ENCODE peak calls at places on chromosome 11, in eight cellular contexts. One of them, this sample, is unnamed. For H3K4me1, the result is how much of the 10 kb centered on the place peaks cover.

GRCh38 chr11:123510579-123510905 is 80.5 kb downstream of the GRAMD1B start:
- DNase-seq in Peyer's patch: no peak
- DNase-seq in ovary: no peak
- DNase-seq in endothelial cell of umbilical vein: no peak
- DNase-seq in heart left ventricle: no peak
- DNase-seq in stomach: no peak
- DNase-seq in spleen: no peak
- DNase-seq in uterus: no peak
- DNase-seq in this sample: no peak

GRCh38 chr11:87722756-87723599 is 452.3 kb downstream of the RAB38 start:
- DNase-seq in Peyer's patch: peak
- DNase-seq in ovary: no peak
- DNase-seq in endothelial cell of umbilical vein: peak
- DNase-seq in heart left ventricle: no peak
- DNase-seq in stomach: peak
- DNase-seq in spleen: no peak
- DNase-seq in uterus: no peak
- DNase-seq in this sample: no peak

GRCh38 chr11:118820412-118821357 is 29.7 kb upstream of the DDX6 start:
- DNase-seq in Peyer's patch: peak
- DNase-seq in ovary: no peak
- DNase-seq in endothelial cell of umbilical vein: no peak
- DNase-seq in heart left ventricle: peak
- DNase-seq in stomach: peak
- DNase-seq in spleen: peak
- DNase-seq in uterus: no peak
- DNase-seq in this sample: peak

GRCh38 chr11:120863359-120863758 is 160.5 kb upstream of the TBCEL start:
- DNase-seq in Peyer's patch: no peak
- DNase-seq in ovary: no peak
- DNase-seq in endothelial cell of umbilical vein: no peak
- DNase-seq in heart left ventricle: no peak
- DNase-seq in stomach: no peak
- DNase-seq in spleen: no peak
- DNase-seq in uterus: no peak
- DNase-seq in this sample: no peak

GRCh38 chr11:19789245-19789644 is 76.6 kb downstream of the NAV2 start:
- DNase-seq in Peyer's patch: no peak
- DNase-seq in ovary: no peak
- DNase-seq in endothelial cell of umbilical vein: no peak
- DNase-seq in heart left ventricle: no peak
- DNase-seq in stomach: no peak
- DNase-seq in spleen: no peak
- DNase-seq in uterus: no peak
- DNase-seq in this sample: no peak

GRCh38 chr11:20137637-20138036 is 22.6 kb downstream of the DBX1 start:
- DNase-seq in Peyer's patch: no peak
- DNase-seq in ovary: no peak
- DNase-seq in endothelial cell of umbilical vein: no peak
- DNase-seq in heart left ventricle: no peak
- DNase-seq in stomach: no peak
- DNase-seq in spleen: no peak
- DNase-seq in uterus: no peak
- DNase-seq in this sample: no peak

GRCh38 chr11:20117291-20117690 is 43.0 kb downstream of the DBX1 start:
- DNase-seq in Peyer's patch: no peak
- DNase-seq in ovary: no peak
- DNase-seq in endothelial cell of umbilical vein: no peak
- DNase-seq in heart left ventricle: no peak
- DNase-seq in stomach: no peak
- DNase-seq in spleen: no peak
- DNase-seq in uterus: no peak
- DNase-seq in this sample: no peak

GRCh38 chr11:36398261-36398953 is 102.3 kb downstream of the PRR5L start:
- DNase-seq in Peyer's patch: no peak
- DNase-seq in ovary: no peak
- DNase-seq in endothelial cell of umbilical vein: no peak
- DNase-seq in heart left ventricle: no peak
- DNase-seq in stomach: no peak
- DNase-seq in spleen: no peak
- DNase-seq in uterus: no peak
- DNase-seq in this sample: no peak

GRCh38 chr11:93089474-93090102 is 108.2 kb downstream of the SLC36A4 start:
- DNase-seq in Peyer's patch: no peak
- DNase-seq in ovary: no peak
- DNase-seq in endothelial cell of umbilical vein: peak
- DNase-seq in heart left ventricle: no peak
- DNase-seq in stomach: no peak
- DNase-seq in spleen: no peak
- DNase-seq in uterus: no peak
- DNase-seq in this sample: no peak

GRCh38 chr11:102577723-102578122 is 47.2 kb upstream of the MMP7 start:
- DNase-seq in Peyer's patch: no peak
- DNase-seq in ovary: no peak
- DNase-seq in endothelial cell of umbilical vein: no peak
- DNase-seq in heart left ventricle: no peak
- DNase-seq in stomach: no peak
- DNase-seq in spleen: no peak
- DNase-seq in uterus: no peak
- DNase-seq in this sample: no peak

GRCh38 chr11:130042093-130042591 is 27.6 kb upstream of the APLP2 start:
- DNase-seq in Peyer's patch: no peak
- DNase-seq in ovary: no peak
- DNase-seq in endothelial cell of umbilical vein: peak
- DNase-seq in heart left ventricle: no peak
- DNase-seq in stomach: no peak
- DNase-seq in spleen: no peak
- DNase-seq in uterus: no peak
- DNase-seq in this sample: no peak

GRCh38 chr11:99920956-99921355 is 766.1 kb upstream of the ARHGAP42 start:
- DNase-seq in Peyer's patch: no peak
- DNase-seq in ovary: no peak
- DNase-seq in endothelial cell of umbilical vein: no peak
- DNase-seq in heart left ventricle: no peak
- DNase-seq in stomach: no peak
- DNase-seq in spleen: no peak
- DNase-seq in uterus: no peak
- DNase-seq in this sample: no peak

GRCh38 chr11:100536979-100537378 is 150.1 kb upstream of the ARHGAP42 start:
- DNase-seq in Peyer's patch: no peak
- DNase-seq in ovary: no peak
- DNase-seq in endothelial cell of umbilical vein: no peak
- DNase-seq in heart left ventricle: no peak
- DNase-seq in stomach: no peak
- DNase-seq in spleen: no peak
- DNase-seq in uterus: no peak
- DNase-seq in this sample: no peak

GRCh38 chr11:87290304-87290922 is 252.7 kb downstream of the TMEM135 start:
- DNase-seq in Peyer's patch: no peak
- DNase-seq in ovary: no peak
- DNase-seq in endothelial cell of umbilical vein: peak
- DNase-seq in heart left ventricle: no peak
- DNase-seq in stomach: no peak
- DNase-seq in spleen: no peak
- DNase-seq in uterus: no peak
- DNase-seq in this sample: no peak

DNA sequence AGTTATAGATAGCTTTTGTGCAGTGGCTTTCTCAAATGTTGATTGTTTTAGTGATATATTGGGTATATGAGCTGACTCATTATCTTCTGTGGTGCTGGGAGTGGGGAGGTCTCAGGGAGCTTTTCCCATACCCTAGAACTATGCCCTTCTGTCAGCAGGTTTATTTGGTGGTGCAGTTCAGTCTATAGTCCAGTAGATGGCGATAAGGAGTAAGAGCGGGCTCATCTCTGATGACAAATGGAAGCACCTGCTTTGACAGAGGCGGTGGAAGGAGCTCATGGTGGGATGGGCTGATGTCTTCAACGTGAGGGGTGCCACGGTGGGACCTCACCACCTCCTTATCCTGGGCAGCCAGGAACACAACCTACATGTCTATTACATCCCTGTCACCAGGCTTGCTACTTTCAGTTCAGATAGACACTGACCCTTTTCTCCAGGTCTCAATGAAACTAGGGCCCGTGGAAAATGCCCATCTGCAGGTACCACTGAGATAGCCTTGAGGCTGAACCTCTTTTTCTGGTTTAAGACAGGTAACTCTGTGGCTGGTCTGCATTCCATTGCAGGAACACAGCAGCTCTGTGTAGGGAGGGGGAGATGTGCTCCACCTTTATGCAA is 13.0 kb upstream of the OR6A2 start:
- DNase-seq in Peyer's patch: peak
- DNase-seq in ovary: no peak
- DNase-seq in endothelial cell of umbilical vein: peak
- DNase-seq in heart left ventricle: no peak
- DNase-seq in stomach: no peak
- DNase-seq in spleen: no peak
- DNase-seq in uterus: no peak
- DNase-seq in this sample: no peak
- TF ChIP-seq POLR2A in Peyer's patch: no peak
- TF ChIP-seq POLR2A in ovary: no peak
- TF ChIP-seq POLR2A in endothelial cell of umbilical vein: no peak
- TF ChIP-seq POLR2A in heart left ventricle: no peak
- TF ChIP-seq POLR2A in stomach: no peak
- TF ChIP-seq POLR2A in spleen: no peak
- TF ChIP-seq POLR2A in uterus: no peak
- TF ChIP-seq POLR2A in this sample: no peak

DNA sequence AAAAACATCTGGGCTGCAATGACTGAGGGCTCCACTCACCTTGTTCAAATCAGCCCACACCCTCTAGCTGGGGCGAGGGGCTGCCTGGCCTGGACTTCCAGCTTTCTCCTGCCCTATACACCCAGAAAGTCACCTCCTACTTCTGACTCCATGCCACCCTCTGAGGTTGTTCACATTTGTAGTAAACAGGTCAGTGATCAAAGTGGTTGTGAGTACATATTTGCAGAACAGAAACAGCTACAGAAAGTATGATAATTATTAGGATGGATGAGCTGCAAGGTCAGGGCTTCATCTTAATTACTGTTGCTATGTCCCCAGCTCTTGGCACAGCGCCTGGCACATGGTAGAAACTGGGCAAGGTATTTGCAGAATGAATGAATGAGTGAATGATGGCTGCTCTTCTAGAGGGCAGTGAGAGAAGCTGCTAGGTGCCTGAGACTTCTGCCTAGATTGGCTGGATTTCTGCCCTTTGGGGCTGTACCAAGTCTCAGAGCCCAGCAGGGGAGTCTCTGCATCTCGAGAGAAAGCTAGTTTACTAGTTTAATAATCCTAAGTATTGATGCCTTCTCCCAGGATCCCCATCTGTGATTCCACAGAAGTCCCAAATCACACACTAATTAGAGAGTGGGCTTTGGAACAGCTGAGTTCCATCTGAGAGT is 36.0 kb downstream of the SYT13 start:
- DNase-seq in Peyer's patch: no peak
- DNase-seq in ovary: no peak
- DNase-seq in endothelial cell of umbilical vein: no peak
- DNase-seq in heart left ventricle: no peak
- DNase-seq in stomach: no peak
- DNase-seq in spleen: no peak
- DNase-seq in uterus: no peak
- DNase-seq in this sample: no peak
- H3K4me1 ChIP-seq in Peyer's patch: under half
- H3K4me1 ChIP-seq in ovary: under half
- H3K4me1 ChIP-seq in endothelial cell of umbilical vein: under half
- H3K4me1 ChIP-seq in heart left ventricle: under half
- H3K4me1 ChIP-seq in stomach: under half
- H3K4me1 ChIP-seq in spleen: under half
- H3K4me1 ChIP-seq in uterus: under half
- H3K4me1 ChIP-seq in this sample: under half

GRCh38 chr11:66347425-66348276 is at the start of gene B4GAT1:
- DNase-seq in Peyer's patch: peak
- DNase-seq in ovary: peak
- DNase-seq in endothelial cell of umbilical vein: peak
- DNase-seq in heart left ventricle: peak
- DNase-seq in stomach: peak
- DNase-seq in spleen: peak
- DNase-seq in uterus: peak
- DNase-seq in this sample: peak
- TF ChIP-seq POLR2A in Peyer's patch: peak
- TF ChIP-seq POLR2A in ovary: peak
- TF ChIP-seq POLR2A in endothelial cell of umbilical vein: no peak
- TF ChIP-seq POLR2A in heart left ventricle: no peak
- TF ChIP-seq POLR2A in stomach: no peak
- TF ChIP-seq POLR2A in spleen: no peak
- TF ChIP-seq POLR2A in uterus: no peak
- TF ChIP-seq POLR2A in this sample: peak

GRCh38 chr11:12087075-12087775 is 23.2 kb upstream of the MICAL2 start:
- DNase-seq in Peyer's patch: peak
- DNase-seq in ovary: no peak
- DNase-seq in endothelial cell of umbilical vein: peak
- DNase-seq in heart left ventricle: no peak
- DNase-seq in stomach: no peak
- DNase-seq in spleen: peak
- DNase-seq in uterus: no peak
- DNase-seq in this sample: peak

GRCh38 chr11:12089473-12089872 is 20.9 kb upstream of the MICAL2 start:
- DNase-seq in Peyer's patch: peak
- DNase-seq in ovary: no peak
- DNase-seq in endothelial cell of umbilical vein: peak
- DNase-seq in heart left ventricle: no peak
- DNase-seq in stomach: no peak
- DNase-seq in spleen: no peak
- DNase-seq in uterus: no peak
- DNase-seq in this sample: no peak

GRCh38 chr11:12088047-12088481 is 22.3 kb upstream of the MICAL2 start:
- DNase-seq in Peyer's patch: peak
- DNase-seq in ovary: no peak
- DNase-seq in endothelial cell of umbilical vein: peak
- DNase-seq in heart left ventricle: peak
- DNase-seq in stomach: no peak
- DNase-seq in spleen: no peak
- DNase-seq in uterus: no peak
- DNase-seq in this sample: peak

GRCh38 chr11:12089041-12089440 is 21.3 kb upstream of the MICAL2 start:
- DNase-seq in Peyer's patch: peak
- DNase-seq in ovary: no peak
- DNase-seq in endothelial cell of umbilical vein: no peak
- DNase-seq in heart left ventricle: no peak
- DNase-seq in stomach: no peak
- DNase-seq in spleen: no peak
- DNase-seq in uterus: no peak
- DNase-seq in this sample: no peak

DNA sequence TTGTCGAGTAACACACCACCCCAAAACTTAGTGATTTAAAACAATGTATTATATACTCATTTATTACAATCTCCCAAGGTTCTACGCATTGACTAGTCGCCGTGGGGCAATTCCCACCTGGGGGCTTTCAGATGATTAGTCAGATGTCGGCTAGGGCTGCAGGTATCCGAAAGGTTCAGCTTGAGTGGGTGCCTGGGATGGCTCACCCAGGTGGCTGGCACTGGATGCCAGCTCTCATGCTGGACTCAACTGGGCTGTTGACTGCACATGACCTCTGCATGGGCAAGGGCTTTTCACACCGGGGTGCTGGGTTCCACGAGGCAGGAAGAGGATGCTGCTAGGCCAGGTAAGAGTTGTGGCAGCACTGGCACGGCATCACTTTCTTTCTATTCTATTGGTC is 21.9 kb upstream of the MICAL2 start:
- DNase-seq in Peyer's patch: peak
- DNase-seq in ovary: no peak
- DNase-seq in endothelial cell of umbilical vein: no peak
- DNase-seq in heart left ventricle: no peak
- DNase-seq in stomach: no peak
- DNase-seq in spleen: no peak
- DNase-seq in uterus: no peak
- DNase-seq in this sample: no peak
- H3K4me1 ChIP-seq in Peyer's patch: under half
- H3K4me1 ChIP-seq in ovary: under half
- H3K4me1 ChIP-seq in endothelial cell of umbilical vein: half or more
- H3K4me1 ChIP-seq in heart left ventricle: half or more
- H3K4me1 ChIP-seq in stomach: under half
- H3K4me1 ChIP-seq in spleen: half or more
- H3K4me1 ChIP-seq in uterus: under half
- H3K4me1 ChIP-seq in this sample: half or more